ENCODE peak calls at places on chromosomes 1 and 21, in nine cellular contexts. One of them, this sample, is unnamed.

GRCh38 chr1:16181887-16182719 is 26.2 kb upstream of the EPHA2 start:
- DNase-seq in colonic mucosa: peak; percentile 74
- DNase-seq in WERI-Rb-1: no peak
- DNase-seq in HL-60: no peak
- DNase-seq in transverse colon: peak; percentile 84
- DNase-seq in body of pancreas: peak; percentile 82
- DNase-seq in DND-41: no peak
- DNase-seq in testis: peak; percentile 85
- DNase-seq in Peyer's patch: no peak
- DNase-seq in this sample: peak; percentile 93

GRCh38 chr1:94355485-94355980 is 62.7 kb upstream of the ABCD3 start:
- DNase-seq in testis: no peak
- DNase-seq in WERI-Rb-1: no peak
- DNase-seq in Peyer's patch: no peak
- DNase-seq in DND-41: no peak
- DNase-seq in HL-60: no peak
- DNase-seq in transverse colon: no peak
- DNase-seq in colonic mucosa: no peak
- DNase-seq in body of pancreas: no peak
- DNase-seq in this sample: no peak

GRCh38 chr1:89624314-89624713 is 8.6 kb upstream of the LRRC8C start:
- DNase-seq in Peyer's patch: no peak
- DNase-seq in body of pancreas: no peak
- DNase-seq in DND-41: no peak
- DNase-seq in WERI-Rb-1: no peak
- DNase-seq in transverse colon: no peak
- DNase-seq in colonic mucosa: no peak
- DNase-seq in HL-60: no peak
- DNase-seq in testis: no peak
- DNase-seq in this sample: no peak

GRCh38 chr1:30919025-30919881 is 10.7 kb upstream of the SDC3 start:
- DNase-seq in HL-60: peak; percentile 83
- DNase-seq in Peyer's patch: no peak
- DNase-seq in transverse colon: no peak
- DNase-seq in body of pancreas: peak; percentile 58
- DNase-seq in testis: peak; percentile 21
- DNase-seq in DND-41: no peak
- DNase-seq in colonic mucosa: no peak
- DNase-seq in WERI-Rb-1: no peak
- DNase-seq in this sample: peak; percentile 36

GRCh38 chr1:59605761-59606160 is 209.0 kb upstream of the HOOK1 start:
- DNase-seq in HL-60: no peak
- DNase-seq in body of pancreas: no peak
- DNase-seq in DND-41: no peak
- DNase-seq in transverse colon: no peak
- DNase-seq in WERI-Rb-1: no peak
- DNase-seq in colonic mucosa: no peak
- DNase-seq in testis: no peak
- DNase-seq in Peyer's patch: no peak
- DNase-seq in this sample: no peak

GRCh38 chr1:160131803-160132565 is 16.4 kb downstream of the ATP1A2 start:
- DNase-seq in testis: peak; percentile 78
- DNase-seq in transverse colon: no peak
- DNase-seq in WERI-Rb-1: no peak
- DNase-seq in DND-41: no peak
- DNase-seq in Peyer's patch: no peak
- DNase-seq in colonic mucosa: no peak
- DNase-seq in body of pancreas: no peak
- DNase-seq in HL-60: no peak
- DNase-seq in this sample: no peak

GRCh38 chr1:71307451-71307850 is 226.6 kb upstream of the ZRANB2 start:
- DNase-seq in colonic mucosa: peak; percentile 25
- DNase-seq in testis: no peak
- DNase-seq in transverse colon: peak; percentile 22
- DNase-seq in body of pancreas: no peak
- DNase-seq in DND-41: peak; percentile 12
- DNase-seq in WERI-Rb-1: no peak
- DNase-seq in Peyer's patch: no peak
- DNase-seq in HL-60: peak; percentile 48
- DNase-seq in this sample: no peak

GRCh38 chr1:66300986-66301451 is 232.9 kb upstream of the SGIP1 start:
- DNase-seq in colonic mucosa: no peak
- DNase-seq in testis: no peak
- DNase-seq in body of pancreas: no peak
- DNase-seq in Peyer's patch: no peak
- DNase-seq in HL-60: no peak
- DNase-seq in WERI-Rb-1: no peak
- DNase-seq in transverse colon: no peak
- DNase-seq in DND-41: peak; percentile 17
- DNase-seq in this sample: peak; percentile 36

GRCh38 chr1:37892151-37893047 is 33.0 kb upstream of the MTF1 start:
- DNase-seq in HL-60: no peak
- DNase-seq in transverse colon: no peak
- DNase-seq in WERI-Rb-1: no peak
- DNase-seq in Peyer's patch: no peak
- DNase-seq in colonic mucosa: no peak
- DNase-seq in body of pancreas: no peak
- DNase-seq in DND-41: no peak
- DNase-seq in testis: no peak
- DNase-seq in this sample: peak; percentile 14

GRCh38 chr1:199978408-199978940 is 49.0 kb upstream of the NR5A2 start:
- DNase-seq in DND-41: no peak
- DNase-seq in colonic mucosa: no peak
- DNase-seq in transverse colon: no peak
- DNase-seq in testis: no peak
- DNase-seq in body of pancreas: peak; percentile 50
- DNase-seq in Peyer's patch: no peak
- DNase-seq in HL-60: no peak
- DNase-seq in WERI-Rb-1: no peak
- DNase-seq in this sample: no peak

GRCh38 chr1:54854376-54855020 is 32.5 kb downstream of the DHCR24 start:
- DNase-seq in colonic mucosa: no peak
- DNase-seq in testis: no peak
- DNase-seq in transverse colon: no peak
- DNase-seq in HL-60: no peak
- DNase-seq in WERI-Rb-1: no peak
- DNase-seq in DND-41: no peak
- DNase-seq in Peyer's patch: no peak
- DNase-seq in body of pancreas: no peak
- DNase-seq in this sample: no peak

GRCh38 chr1:9835404-9835757 is 11.6 kb upstream of the CLSTN1 start:
- DNase-seq in colonic mucosa: no peak
- DNase-seq in transverse colon: peak; percentile 11
- DNase-seq in body of pancreas: no peak
- DNase-seq in WERI-Rb-1: no peak
- DNase-seq in Peyer's patch: no peak
- DNase-seq in testis: no peak
- DNase-seq in HL-60: no peak
- DNase-seq in DND-41: no peak
- DNase-seq in this sample: no peak

GRCh38 chr1:93977546-93977945 is 68.3 kb upstream of the GCLM start:
- DNase-seq in WERI-Rb-1: no peak
- DNase-seq in testis: no peak
- DNase-seq in colonic mucosa: no peak
- DNase-seq in body of pancreas: no peak
- DNase-seq in HL-60: no peak
- DNase-seq in transverse colon: no peak
- DNase-seq in Peyer's patch: no peak
- DNase-seq in DND-41: no peak
- DNase-seq in this sample: peak; percentile 63

GRCh38 chr21:37866027-37866426 is 50.2 kb downstream of the KCNJ6 start:
- DNase-seq in transverse colon: no peak
- DNase-seq in WERI-Rb-1: peak; percentile 19
- DNase-seq in DND-41: no peak
- DNase-seq in colonic mucosa: no peak
- DNase-seq in Peyer's patch: no peak
- DNase-seq in testis: no peak
- DNase-seq in body of pancreas: peak; percentile 35
- DNase-seq in HL-60: peak; percentile 86
- DNase-seq in this sample: no peak

GRCh38 chr1:192524223-192524622 is 51.4 kb upstream of the RGS1 start:
- DNase-seq in testis: no peak
- DNase-seq in Peyer's patch: no peak
- DNase-seq in HL-60: no peak
- DNase-seq in transverse colon: no peak
- DNase-seq in DND-41: no peak
- DNase-seq in body of pancreas: no peak
- DNase-seq in colonic mucosa: no peak
- DNase-seq in WERI-Rb-1: no peak
- DNase-seq in this sample: no peak

GRCh38 chr1:117565083-117565556 is 40.7 kb upstream of the TENT5C start:
- DNase-seq in body of pancreas: no peak
- DNase-seq in transverse colon: no peak
- DNase-seq in HL-60: no peak
- DNase-seq in colonic mucosa: no peak
- DNase-seq in Peyer's patch: no peak
- DNase-seq in testis: no peak
- DNase-seq in DND-41: no peak
- DNase-seq in WERI-Rb-1: no peak
- DNase-seq in this sample: no peak

GRCh38 chr1:169586395-169587255 is at the start of gene F5:
- DNase-seq in body of pancreas: peak; percentile 84
- DNase-seq in transverse colon: peak; percentile 74
- DNase-seq in HL-60: peak; percentile 82
- DNase-seq in testis: peak; percentile 81
- DNase-seq in DND-41: peak; percentile 84
- DNase-seq in colonic mucosa: peak; percentile 66
- DNase-seq in Peyer's patch: peak; percentile 53
- DNase-seq in WERI-Rb-1: peak; percentile 74
- DNase-seq in this sample: peak; percentile 59
- TF ChIP-seq CTCF in body of pancreas: peak; percentile 65
- TF ChIP-seq CTCF in transverse colon: peak; percentile 33
- TF ChIP-seq CTCF in HL-60: peak; percentile 65
- TF ChIP-seq CTCF in testis: no peak
- TF ChIP-seq CTCF in DND-41: peak; percentile 97
- TF ChIP-seq CTCF in colonic mucosa: peak; percentile 43
- TF ChIP-seq CTCF in Peyer's patch: peak; percentile 13
- TF ChIP-seq CTCF in WERI-Rb-1: peak; percentile 69
- TF ChIP-seq CTCF in this sample: peak; percentile 73

DNA sequence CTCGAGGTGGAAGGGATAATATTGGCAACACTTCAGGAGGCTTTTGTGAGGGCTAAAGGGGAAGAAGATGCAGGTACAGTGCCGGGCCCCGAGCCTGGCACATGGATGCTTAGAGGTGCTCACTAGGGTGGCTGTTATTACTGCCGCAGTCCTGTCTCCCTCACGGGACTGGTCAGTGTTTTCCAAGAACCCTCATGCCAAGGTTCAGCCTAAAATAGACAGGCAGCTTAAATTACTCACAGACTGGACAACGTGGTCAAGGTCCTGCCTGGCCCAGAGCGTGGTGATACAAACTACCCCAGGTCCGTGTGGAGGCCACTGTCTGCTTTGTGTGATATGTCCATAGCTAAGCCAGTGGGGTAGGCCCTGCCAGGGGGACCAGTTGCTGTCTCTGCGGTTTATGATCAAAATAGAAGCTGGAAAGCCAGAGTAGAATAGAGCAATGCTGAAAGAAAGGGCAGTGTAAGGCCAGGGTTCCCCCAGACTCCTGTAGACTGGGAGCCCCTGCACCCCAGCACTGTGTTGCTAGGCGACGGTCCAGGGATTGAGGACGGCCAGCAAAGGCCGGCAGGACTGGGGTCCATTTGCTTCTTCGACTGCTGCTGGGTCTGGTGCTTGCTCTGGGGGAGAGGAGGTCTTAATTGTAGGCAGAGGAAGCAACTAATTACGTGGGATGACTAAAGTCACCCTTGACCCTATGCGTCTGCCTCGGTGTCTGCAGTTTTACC is 36.1 kb downstream of the ELAPOR1 start:
- DNase-seq in transverse colon: no peak
- DNase-seq in Peyer's patch: no peak
- DNase-seq in testis: no peak
- DNase-seq in WERI-Rb-1: peak; percentile 14
- DNase-seq in colonic mucosa: peak; percentile 32
- DNase-seq in HL-60: no peak
- DNase-seq in body of pancreas: no peak
- DNase-seq in DND-41: no peak
- DNase-seq in this sample: no peak
- H3K27ac ChIP-seq in transverse colon: peak overlapping the region; percentile 64
- H3K27ac ChIP-seq in Peyer's patch: no peak overlapping the region
- H3K27ac ChIP-seq in testis: no peak overlapping the region
- H3K27ac ChIP-seq in WERI-Rb-1: peak overlapping the region; percentile 84
- H3K27ac ChIP-seq in colonic mucosa: peak overlapping the region; percentile 41
- H3K27ac ChIP-seq in HL-60: no peak overlapping the region
- H3K27ac ChIP-seq in body of pancreas: peak overlapping the region; percentile 80
- H3K27ac ChIP-seq in DND-41: no peak overlapping the region
- H3K27ac ChIP-seq in this sample: no peak overlapping the region

GRCh38 chr1:109863699-109864062 is 47.0 kb upstream of the CSF1 start:
- DNase-seq in body of pancreas: no peak
- DNase-seq in transverse colon: no peak
- DNase-seq in colonic mucosa: no peak
- DNase-seq in Peyer's patch: no peak
- DNase-seq in WERI-Rb-1: no peak
- DNase-seq in HL-60: no peak
- DNase-seq in DND-41: no peak
- DNase-seq in testis: no peak
- DNase-seq in this sample: no peak
- TF ChIP-seq CTCF in body of pancreas: no peak
- TF ChIP-seq CTCF in transverse colon: no peak
- TF ChIP-seq CTCF in colonic mucosa: no peak
- TF ChIP-seq CTCF in Peyer's patch: no peak
- TF ChIP-seq CTCF in WERI-Rb-1: no peak
- TF ChIP-seq CTCF in HL-60: no peak
- TF ChIP-seq CTCF in DND-41: no peak
- TF ChIP-seq CTCF in testis: no peak
- TF ChIP-seq CTCF in this sample: no peak

GRCh38 chr21:43338951-43339350 is 88.0 kb downstream of the SIK1 start:
- DNase-seq in body of pancreas: no peak
- DNase-seq in Peyer's patch: no peak
- DNase-seq in WERI-Rb-1: no peak
- DNase-seq in colonic mucosa: no peak
- DNase-seq in DND-41: peak; percentile 19
- DNase-seq in transverse colon: no peak
- DNase-seq in testis: no peak
- DNase-seq in HL-60: no peak
- DNase-seq in this sample: no peak

GRCh38 chr21:43339668-43340067 is 87.3 kb downstream of the SIK1 start:
- DNase-seq in DND-41: no peak
- DNase-seq in Peyer's patch: no peak
- DNase-seq in HL-60: no peak
- DNase-seq in testis: no peak
- DNase-seq in transverse colon: no peak
- DNase-seq in body of pancreas: no peak
- DNase-seq in WERI-Rb-1: no peak
- DNase-seq in colonic mucosa: no peak
- DNase-seq in this sample: no peak

GRCh38 chr21:43342301-43342881 is 84.5 kb downstream of the SIK1 start:
- DNase-seq in colonic mucosa: no peak
- DNase-seq in Peyer's patch: no peak
- DNase-seq in body of pancreas: no peak
- DNase-seq in transverse colon: no peak
- DNase-seq in HL-60: no peak
- DNase-seq in testis: no peak
- DNase-seq in WERI-Rb-1: no peak
- DNase-seq in DND-41: no peak
- DNase-seq in this sample: no peak

GRCh38 chr21:43341349-43342163 is 85.4 kb downstream of the SIK1 start:
- DNase-seq in WERI-Rb-1: no peak
- DNase-seq in Peyer's patch: no peak
- DNase-seq in DND-41: no peak
- DNase-seq in transverse colon: no peak
- DNase-seq in body of pancreas: no peak
- DNase-seq in colonic mucosa: no peak
- DNase-seq in testis: no peak
- DNase-seq in HL-60: no peak
- DNase-seq in this sample: peak; percentile 62

GRCh38 chr21:43340491-43341348 is 86.2 kb downstream of the SIK1 start:
- DNase-seq in testis: no peak
- DNase-seq in HL-60: no peak
- DNase-seq in Peyer's patch: no peak
- DNase-seq in WERI-Rb-1: no peak
- DNase-seq in DND-41: no peak
- DNase-seq in transverse colon: peak; percentile 59
- DNase-seq in colonic mucosa: no peak
- DNase-seq in body of pancreas: no peak
- DNase-seq in this sample: peak; percentile 95
- H3K27ac ChIP-seq in testis: no peak overlapping the region
- H3K27ac ChIP-seq in HL-60: no peak overlapping the region
- H3K27ac ChIP-seq in Peyer's patch: no peak overlapping the region
- H3K27ac ChIP-seq in WERI-Rb-1: no peak overlapping the region
- H3K27ac ChIP-seq in DND-41: no peak overlapping the region
- H3K27ac ChIP-seq in transverse colon: no peak overlapping the region
- H3K27ac ChIP-seq in colonic mucosa: no peak overlapping the region
- H3K27ac ChIP-seq in body of pancreas: no peak overlapping the region
- H3K27ac ChIP-seq in this sample: peak overlapping the region; percentile 80